ENCODE peak calls at places on chromosomes 12 and 14, in eight cellular contexts. U is PC-3, C is mammary epithelial cell, H is neural progenitor cell, F is MM.1S, M is H1, D is HCT116, P is fibroblast of lung. A is an unnamed sample. For H3K4me1, the result is how much of the 10 kb centered on the place peaks cover.

GRCh38 chr14:79693935-79694334 is 517.4 kb downstream of the DIO2 start:
- DNase-seq in U (no peak), C (no peak), H (no peak), F (no peak), M (no peak), D (no peak), P (no peak), A (no peak)

GRCh38 chr12:123150804-123151678 is at the start of gene PITPNM2:
- DNase-seq in U (peak), C (peak), H (peak), F (peak), M (no peak), D (no peak), P (peak), A (peak)

GRCh38 chr12:113145720-113146551 is 3.6 kb upstream of the CFAP73 start:
- DNase-seq in U (no peak), C (no peak), H (no peak), F (no peak), M (no peak), D (no peak), P (peak), A (no peak)

GRCh38 chr12:93653079-93653478 is 24.1 kb upstream of the CRADD start:
- DNase-seq in U (no peak), C (no peak), H (no peak), F (no peak), M (no peak), D (no peak), P (no peak), A (no peak)

GRCh38 chr14:76495983-76496382 is 120.0 kb downstream of the ESRRB start:
- DNase-seq in U (no peak), C (no peak), H (no peak), F (no peak), M (no peak), D (no peak), P (no peak), A (no peak)

GRCh38 chr12:79897617-79898016 is 37.3 kb downstream of the PPP1R12A start:
- DNase-seq in U (peak), C (peak), H (no peak), F (no peak), M (no peak), D (peak), P (peak), A (no peak)

GRCh38 chr12:104680070-104680469 is 223.3 kb downstream of the CHST11 start:
- DNase-seq in U (peak), C (no peak), H (peak), F (no peak), M (no peak), D (peak), P (no peak), A (peak)

GRCh38 chr12:49730568-49731101 is 10.7 kb upstream of the TMBIM6 start:
- DNase-seq in U (peak), C (no peak), H (no peak), F (no peak), M (no peak), D (no peak), P (peak), A (no peak)

GRCh38 chr14:93629636-93630035 is 158.6 kb downstream of the PRIMA1 start:
- DNase-seq in U (no peak), C (no peak), H (no peak), F (no peak), M (no peak), D (no peak), P (no peak), A (no peak)

GRCh38 chr12:11486623-11487444 is 91.5 kb upstream of the PRB2 start:
- DNase-seq in U (peak), C (peak), H (peak), F (peak), M (peak), D (peak), P (peak), A (peak)

GRCh38 chr14:93146119-93146518 is 30.4 kb upstream of the ITPK1 start:
- DNase-seq in U (no peak), C (no peak), H (no peak), F (no peak), M (no peak), D (no peak), P (no peak), A (no peak)

GRCh38 chr14:70004791-70005190 is 125.6 kb downstream of the SMOC1 start:
- DNase-seq in U (no peak), C (no peak), H (no peak), F (no peak), M (no peak), D (no peak), P (no peak), A (no peak)

GRCh38 chr12:122023339-122024131 is 1.9 kb downstream of the BCL7A start:
- DNase-seq in U (peak), C (peak), H (peak), F (no peak), M (peak), D (peak), P (peak), A (peak)

GRCh38 chr14:53441789-53442188 is 288.7 kb upstream of the DDHD1 start:
- DNase-seq in U (no peak), C (no peak), H (no peak), F (no peak), M (no peak), D (no peak), P (no peak), A (no peak)

GRCh38 chr14:33509927-33510535 is 440.8 kb downstream of the EGLN3 start:
- DNase-seq in U (peak), C (peak), H (no peak), F (no peak), M (no peak), D (no peak), P (peak), A (no peak)

GRCh38 chr14:74834682-74835392 is 41.1 kb downstream of the PROX2 start:
- DNase-seq in U (no peak), C (no peak), H (no peak), F (no peak), M (no peak), D (no peak), P (peak), A (no peak)

GRCh38 chr12:27861428-27862167 is 81.6 kb upstream of the MANSC4 start:
- DNase-seq in U (no peak), C (peak), H (no peak), F (peak), M (no peak), D (no peak), P (peak), A (peak)

GRCh38 chr12:75623631-75624118 is 112.3 kb upstream of the KRR1 start:
- DNase-seq in U (peak), C (peak), H (no peak), F (no peak), M (no peak), D (peak), P (peak), A (no peak)

GRCh38 chr14:20294636-20295035 is 11.1 kb downstream of the TTC5 start:
- DNase-seq in U (peak), C (no peak), H (no peak), F (no peak), M (no peak), D (no peak), P (no peak), A (no peak)

GRCh38 chr12:116996058-116996457 is 85.3 kb downstream of the FBXW8 start:
- DNase-seq in U (no peak), C (no peak), H (no peak), F (no peak), M (no peak), D (no peak), P (no peak), A (no peak)

GRCh38 chr14:43147480-43147879 is 1359.6 kb downstream of the FSCB start:
- DNase-seq in U (no peak), C (no peak), H (no peak), F (no peak), M (no peak), D (no peak), P (peak), A (no peak)

GRCh38 chr12:92718483-92718985 is 15.7 kb downstream of the PLEKHG7 start:
- DNase-seq in U (no peak), C (no peak), H (no peak), F (no peak), M (no peak), D (no peak), P (peak), A (no peak)

GRCh38 chr12:108691995-108692808 is 39.1 kb downstream of the CORO1C start:
- DNase-seq in U (no peak), C (no peak), H (peak), F (peak), M (no peak), D (no peak), P (no peak), A (peak)

GRCh38 chr12:108691154-108691994 is 39.9 kb downstream of the CORO1C start:
- DNase-seq in U (peak), C (peak), H (peak), F (peak), M (peak), D (peak), P (peak), A (peak)

GRCh38 chr12:108690799-108691153 is 40.5 kb downstream of the CORO1C start:
- DNase-seq in U (no peak), C (no peak), H (no peak), F (no peak), M (no peak), D (no peak), P (no peak), A (no peak)

GRCh38 chr12:108690191-108690518 is 41.2 kb downstream of the CORO1C start:
- DNase-seq in U (no peak), C (no peak), H (no peak), F (no peak), M (no peak), D (no peak), P (no peak), A (no peak)

GRCh38 chr12:108689314-108690190 is 41.8 kb downstream of the CORO1C start:
- DNase-seq in U (no peak), C (no peak), H (no peak), F (peak), M (no peak), D (peak), P (peak), A (peak)
- H3K4me1 ChIP-seq in U (half or more), C (half or more), H (under half), F (half or more), M (under half), D (under half), P (half or more), A (half or more)

GRCh38 chr12:53929527-53929926 is 9.1 kb upstream of the HOXC13 start:
- DNase-seq in U (no peak), C (no peak), H (no peak), F (no peak), M (no peak), D (no peak), P (no peak), A (no peak)

GRCh38 chr12:53928054-53928879 is 10.4 kb upstream of the HOXC13 start:
- DNase-seq in U (no peak), C (no peak), H (no peak), F (no peak), M (no peak), D (no peak), P (no peak), A (no peak)

GRCh38 chr12:53930591-53931255 is 7.9 kb upstream of the HOXC13 start:
- DNase-seq in U (no peak), C (no peak), H (no peak), F (no peak), M (peak), D (no peak), P (no peak), A (no peak)

GRCh38 chr12:53925006-53925405 is 13.6 kb upstream of the HOXC13 start:
- DNase-seq in U (no peak), C (no peak), H (no peak), F (no peak), M (no peak), D (no peak), P (no peak), A (no peak)

DNA sequence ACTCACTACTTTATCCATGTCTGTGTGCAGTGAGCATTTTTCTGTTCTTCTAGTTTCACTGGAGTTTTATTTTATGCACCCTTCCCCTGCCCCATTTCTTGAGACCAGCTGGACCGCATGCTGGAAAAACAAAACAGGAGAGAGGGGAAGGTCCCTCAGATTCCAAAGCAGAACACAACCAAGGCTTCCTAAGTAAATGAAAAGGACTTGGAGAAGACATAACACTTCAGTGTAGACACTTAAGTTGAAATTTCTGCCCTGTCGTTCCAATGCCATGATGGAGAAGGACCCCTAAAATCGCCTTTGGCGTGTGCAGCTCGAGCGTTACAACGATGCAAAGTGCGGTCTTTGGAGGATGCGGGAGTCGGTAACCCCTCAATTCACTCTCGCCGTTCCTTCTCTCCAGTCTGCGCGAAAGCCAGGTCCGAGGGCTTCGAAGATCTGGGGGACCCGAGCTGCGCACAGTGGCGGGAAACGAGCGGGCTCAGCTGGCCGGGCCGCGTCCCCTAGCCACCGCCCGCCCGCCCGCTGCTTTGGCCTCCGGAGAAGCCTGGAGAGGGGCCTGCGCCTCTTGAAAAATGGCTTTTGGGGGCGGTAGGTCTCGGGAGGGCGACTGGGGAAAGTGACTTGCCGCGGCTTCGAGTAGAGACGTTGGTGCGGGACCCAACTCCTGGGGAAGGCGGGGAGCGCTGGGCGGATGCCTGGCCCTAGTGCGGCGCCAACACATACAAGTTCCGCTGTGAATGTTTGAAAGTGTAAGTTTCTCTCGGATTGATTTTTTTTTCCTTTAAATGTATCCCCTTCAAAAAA is 11.2 kb upstream of the HOXC13 start:
- DNase-seq in U (no peak), C (no peak), H (no peak), F (no peak), M (no peak), D (no peak), P (no peak), A (no peak)
- TF ChIP-seq EZH2 in U (no peak), C (peak), H (peak), F (no peak), M (peak), D (no peak), P (peak), A (no peak)

GRCh38 chr12:6212086-6212485 is 11.9 kb downstream of the CD9 start:
- DNase-seq in U (no peak), C (no peak), H (no peak), F (no peak), M (no peak), D (no peak), P (no peak), A (no peak)
- H3K9ac ChIP-seq in U (no peak), C (no peak), H (no peak), F (no peak), M (no peak), D (no peak), P (no peak), A (no peak)

GRCh38 chr12:46366771-46367170 is 5.8 kb downstream of the SLC38A2 start:
- DNase-seq in U (no peak), C (no peak), H (no peak), F (no peak), M (no peak), D (no peak), P (no peak), A (no peak)
- H3K4me1 ChIP-seq in U (half or more), C (under half), H (under half), F (half or more), M (under half), D (half or more), P (under half), A (half or more)

DNA sequence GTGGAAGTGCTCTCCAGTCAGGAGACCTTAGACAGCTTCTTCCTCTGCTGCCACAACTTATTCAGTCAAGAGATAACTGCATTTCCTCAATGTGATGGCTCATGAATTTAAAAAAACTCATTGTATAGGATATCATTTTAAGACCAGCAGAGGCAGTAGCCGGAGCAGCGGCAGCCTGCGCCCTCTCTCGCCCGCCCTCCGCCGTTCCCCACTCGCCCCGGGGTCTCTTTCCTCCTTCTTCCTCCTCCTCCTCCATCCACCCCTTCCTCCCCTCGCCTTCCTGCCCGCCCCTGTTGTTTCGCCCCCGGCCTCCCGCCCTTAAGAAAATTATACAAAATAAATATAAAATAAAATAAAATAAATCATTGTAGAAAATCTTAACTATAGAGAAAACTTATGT is 687.6 kb downstream of the FLRT2 start:
- DNase-seq in U (no peak), C (no peak), H (peak), F (no peak), M (no peak), D (no peak), P (no peak), A (no peak)
- TF ChIP-seq EZH2 in U (no peak), C (no peak), H (no peak), F (no peak), M (no peak), D (no peak), P (no peak), A (no peak)

A was measured in DND-41.